ENCODE peak calls at places on chromosome 11, in eight cellular contexts. One of them, this sample, is unnamed. For H3K27me3 and H3K4me1, the result is how much of the 10 kb centered on the place peaks cover.

GRCh38 chr11:103109818-103110388 is 677 bp downstream of the DYNC2H1 start:
- DNase-seq in IMR-90: no peak
- DNase-seq in left lung: peak
- DNase-seq in aorta: peak
- DNase-seq in right atrium auricular region: no peak
- DNase-seq in neuronal stem cell: no peak
- DNase-seq in heart right ventricle: no peak
- DNase-seq in breast epithelium: peak
- DNase-seq in this sample: peak

GRCh38 chr11:12199231-12199948 is 89.0 kb downstream of the MICAL2 start:
- DNase-seq in IMR-90: no peak
- DNase-seq in left lung: no peak
- DNase-seq in aorta: no peak
- DNase-seq in right atrium auricular region: no peak
- DNase-seq in neuronal stem cell: no peak
- DNase-seq in heart right ventricle: no peak
- DNase-seq in breast epithelium: no peak
- DNase-seq in this sample: no peak

GRCh38 chr11:36075053-36075452 is 131.2 kb downstream of the LDLRAD3 start:
- DNase-seq in IMR-90: peak
- DNase-seq in left lung: no peak
- DNase-seq in aorta: no peak
- DNase-seq in right atrium auricular region: no peak
- DNase-seq in neuronal stem cell: no peak
- DNase-seq in heart right ventricle: no peak
- DNase-seq in breast epithelium: no peak
- DNase-seq in this sample: no peak

GRCh38 chr11:25211635-25212251 is 714.9 kb downstream of the LUZP2 start:
- DNase-seq in IMR-90: no peak
- DNase-seq in left lung: no peak
- DNase-seq in aorta: no peak
- DNase-seq in right atrium auricular region: no peak
- DNase-seq in neuronal stem cell: no peak
- DNase-seq in heart right ventricle: no peak
- DNase-seq in breast epithelium: no peak
- DNase-seq in this sample: no peak

GRCh38 chr11:75445315-75445953 is 12.4 kb upstream of the KLHL35 start:
- DNase-seq in IMR-90: peak
- DNase-seq in left lung: peak
- DNase-seq in aorta: peak
- DNase-seq in right atrium auricular region: peak
- DNase-seq in neuronal stem cell: peak
- DNase-seq in heart right ventricle: peak
- DNase-seq in breast epithelium: peak
- DNase-seq in this sample: peak

GRCh38 chr11:106668147-106668546 is 350.1 kb downstream of the GUCY1A2 start:
- DNase-seq in IMR-90: peak
- DNase-seq in left lung: no peak
- DNase-seq in aorta: no peak
- DNase-seq in right atrium auricular region: no peak
- DNase-seq in neuronal stem cell: no peak
- DNase-seq in heart right ventricle: no peak
- DNase-seq in breast epithelium: no peak
- DNase-seq in this sample: no peak

GRCh38 chr11:6418958-6419611 is at the start of gene APBB1:
- DNase-seq in IMR-90: peak
- DNase-seq in left lung: peak
- DNase-seq in aorta: peak
- DNase-seq in right atrium auricular region: no peak
- DNase-seq in neuronal stem cell: peak
- DNase-seq in heart right ventricle: peak
- DNase-seq in breast epithelium: peak
- DNase-seq in this sample: peak

GRCh38 chr11:13726456-13726855 is 58.0 kb downstream of the FAR1 start:
- DNase-seq in IMR-90: no peak
- DNase-seq in left lung: no peak
- DNase-seq in aorta: no peak
- DNase-seq in right atrium auricular region: no peak
- DNase-seq in neuronal stem cell: no peak
- DNase-seq in heart right ventricle: no peak
- DNase-seq in breast epithelium: no peak
- DNase-seq in this sample: no peak

GRCh38 chr11:27524155-27524554 is 17.6 kb upstream of the LIN7C start:
- DNase-seq in IMR-90: peak
- DNase-seq in left lung: no peak
- DNase-seq in aorta: no peak
- DNase-seq in right atrium auricular region: no peak
- DNase-seq in neuronal stem cell: no peak
- DNase-seq in heart right ventricle: no peak
- DNase-seq in breast epithelium: no peak
- DNase-seq in this sample: peak

GRCh38 chr11:64469288-64469687 is 110.3 kb downstream of the RPS6KA4 start:
- DNase-seq in IMR-90: no peak
- DNase-seq in left lung: no peak
- DNase-seq in aorta: no peak
- DNase-seq in right atrium auricular region: no peak
- DNase-seq in neuronal stem cell: no peak
- DNase-seq in heart right ventricle: no peak
- DNase-seq in breast epithelium: no peak
- DNase-seq in this sample: no peak

GRCh38 chr11:70192666-70193410 is 10.3 kb upstream of the FADD start:
- DNase-seq in IMR-90: no peak
- DNase-seq in left lung: peak
- DNase-seq in aorta: peak
- DNase-seq in right atrium auricular region: no peak
- DNase-seq in neuronal stem cell: no peak
- DNase-seq in heart right ventricle: peak
- DNase-seq in breast epithelium: no peak
- DNase-seq in this sample: no peak

GRCh38 chr11:63813035-63813562 is at the start of gene SPINDOC:
- DNase-seq in IMR-90: peak
- DNase-seq in left lung: peak
- DNase-seq in aorta: peak
- DNase-seq in right atrium auricular region: peak
- DNase-seq in neuronal stem cell: peak
- DNase-seq in heart right ventricle: peak
- DNase-seq in breast epithelium: peak
- DNase-seq in this sample: peak

GRCh38 chr11:134343646-134344045 is 11.9 kb downstream of the GLB1L2 start:
- DNase-seq in IMR-90: no peak
- DNase-seq in left lung: no peak
- DNase-seq in aorta: no peak
- DNase-seq in right atrium auricular region: peak
- DNase-seq in neuronal stem cell: no peak
- DNase-seq in heart right ventricle: no peak
- DNase-seq in breast epithelium: no peak
- DNase-seq in this sample: no peak

DNA sequence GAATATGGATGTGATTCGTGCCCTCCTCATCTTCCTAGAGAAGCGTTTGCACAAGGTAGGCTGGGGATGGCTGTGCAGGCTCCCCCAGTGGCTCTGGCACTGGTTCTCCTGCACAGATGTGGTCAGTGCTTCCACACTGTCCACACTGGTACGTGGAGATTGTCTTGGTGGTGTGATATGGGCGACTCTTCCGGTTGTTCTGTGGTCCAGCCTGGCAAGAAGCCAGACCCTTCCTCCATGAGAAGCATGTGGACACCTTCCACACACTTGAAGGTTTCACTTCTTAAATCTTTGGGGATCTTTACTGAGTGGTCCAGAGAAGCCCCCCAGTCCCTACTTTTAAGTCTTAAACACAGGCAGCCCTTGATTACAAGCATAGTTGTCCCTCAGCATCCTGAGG is 3.8 kb downstream of the RIC8A start:
- DNase-seq in IMR-90: no peak
- DNase-seq in left lung: no peak
- DNase-seq in aorta: no peak
- DNase-seq in right atrium auricular region: no peak
- DNase-seq in neuronal stem cell: no peak
- DNase-seq in heart right ventricle: no peak
- DNase-seq in breast epithelium: no peak
- DNase-seq in this sample: no peak
- H3K4me3 ChIP-seq in IMR-90: no peak
- H3K4me3 ChIP-seq in left lung: no peak
- H3K4me3 ChIP-seq in aorta: no peak
- H3K4me3 ChIP-seq in right atrium auricular region: no peak
- H3K4me3 ChIP-seq in neuronal stem cell: peak
- H3K4me3 ChIP-seq in heart right ventricle: no peak
- H3K4me3 ChIP-seq in breast epithelium: no peak
- H3K4me3 ChIP-seq in this sample: no peak

DNA sequence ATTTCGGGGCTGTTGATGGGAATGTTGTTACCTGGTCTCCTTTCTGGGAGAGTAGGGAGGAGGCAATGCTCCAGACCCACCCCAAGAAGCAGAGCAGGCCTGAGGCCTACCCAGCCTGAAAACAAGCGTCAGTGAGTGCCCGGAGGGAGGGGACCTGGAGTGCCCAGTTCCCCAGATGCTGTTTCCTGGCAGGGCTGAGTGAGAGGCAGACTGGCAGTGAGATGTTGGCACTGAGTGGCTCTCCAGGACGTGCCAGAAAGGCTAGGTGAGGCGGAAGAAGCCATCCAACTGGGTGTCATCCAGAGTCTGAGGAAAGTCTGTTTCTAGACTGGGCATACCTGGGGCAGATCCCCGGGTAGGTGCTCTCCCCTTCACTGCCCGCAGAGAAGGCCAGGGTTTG is 1.3 kb downstream of the POU2F3 start:
- DNase-seq in IMR-90: no peak
- DNase-seq in left lung: no peak
- DNase-seq in aorta: peak
- DNase-seq in right atrium auricular region: no peak
- DNase-seq in neuronal stem cell: no peak
- DNase-seq in heart right ventricle: no peak
- DNase-seq in breast epithelium: peak
- DNase-seq in this sample: no peak
- H3K27me3 ChIP-seq in IMR-90: half or more
- H3K27me3 ChIP-seq in left lung: under half
- H3K27me3 ChIP-seq in aorta: under half
- H3K27me3 ChIP-seq in right atrium auricular region: under half
- H3K27me3 ChIP-seq in neuronal stem cell: under half
- H3K27me3 ChIP-seq in heart right ventricle: half or more
- H3K27me3 ChIP-seq in breast epithelium: under half
- H3K27me3 ChIP-seq in this sample: half or more

GRCh38 chr11:117300301-117300700 is 9.2 kb downstream of the BACE1-AS start:
- DNase-seq in IMR-90: peak
- DNase-seq in left lung: no peak
- DNase-seq in aorta: peak
- DNase-seq in right atrium auricular region: peak
- DNase-seq in neuronal stem cell: peak
- DNase-seq in heart right ventricle: peak
- DNase-seq in breast epithelium: peak
- DNase-seq in this sample: no peak

GRCh38 chr11:117299351-117300300 is 8.5 kb downstream of the BACE1-AS start:
- DNase-seq in IMR-90: no peak
- DNase-seq in left lung: no peak
- DNase-seq in aorta: no peak
- DNase-seq in right atrium auricular region: no peak
- DNase-seq in neuronal stem cell: no peak
- DNase-seq in heart right ventricle: no peak
- DNase-seq in breast epithelium: no peak
- DNase-seq in this sample: no peak

GRCh38 chr11:117295438-117296137 is 4.4 kb downstream of the BACE1-AS start:
- DNase-seq in IMR-90: no peak
- DNase-seq in left lung: no peak
- DNase-seq in aorta: no peak
- DNase-seq in right atrium auricular region: no peak
- DNase-seq in neuronal stem cell: no peak
- DNase-seq in heart right ventricle: no peak
- DNase-seq in breast epithelium: no peak
- DNase-seq in this sample: no peak

GRCh38 chr11:117298195-117298594 is 7.0 kb downstream of the BACE1-AS start:
- DNase-seq in IMR-90: no peak
- DNase-seq in left lung: no peak
- DNase-seq in aorta: no peak
- DNase-seq in right atrium auricular region: no peak
- DNase-seq in neuronal stem cell: no peak
- DNase-seq in heart right ventricle: no peak
- DNase-seq in breast epithelium: no peak
- DNase-seq in this sample: no peak

GRCh38 chr11:117296881-117297280 is 5.7 kb downstream of the BACE1-AS start:
- DNase-seq in IMR-90: no peak
- DNase-seq in left lung: no peak
- DNase-seq in aorta: no peak
- DNase-seq in right atrium auricular region: no peak
- DNase-seq in neuronal stem cell: no peak
- DNase-seq in heart right ventricle: no peak
- DNase-seq in breast epithelium: no peak
- DNase-seq in this sample: no peak
- H3K4me1 ChIP-seq in IMR-90: under half
- H3K4me1 ChIP-seq in left lung: under half
- H3K4me1 ChIP-seq in aorta: under half
- H3K4me1 ChIP-seq in right atrium auricular region: under half
- H3K4me1 ChIP-seq in neuronal stem cell: under half
- H3K4me1 ChIP-seq in heart right ventricle: under half
- H3K4me1 ChIP-seq in breast epithelium: under half
- H3K4me1 ChIP-seq in this sample: under half

DNA sequence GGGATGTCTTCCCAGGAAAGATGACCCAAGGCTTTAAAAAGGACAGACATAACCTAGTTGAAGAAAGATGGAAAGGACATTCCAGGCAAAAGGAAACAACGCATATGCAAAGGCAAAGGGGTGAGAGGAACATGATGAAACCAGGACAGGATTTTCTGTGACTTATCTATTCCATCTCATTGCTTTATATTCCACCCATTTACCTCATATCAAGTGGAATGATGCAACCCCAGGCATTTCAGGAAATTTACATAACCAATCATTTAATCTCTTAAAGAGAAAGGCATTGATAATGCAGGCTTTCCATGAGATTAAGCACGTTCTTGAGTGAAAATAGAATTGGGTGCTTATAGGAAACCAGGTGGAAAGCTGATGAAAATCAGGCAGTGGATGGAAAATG is 13.0 kb downstream of the FZD4 start:
- DNase-seq in IMR-90: peak
- DNase-seq in left lung: no peak
- DNase-seq in aorta: no peak
- DNase-seq in right atrium auricular region: no peak
- DNase-seq in neuronal stem cell: no peak
- DNase-seq in heart right ventricle: no peak
- DNase-seq in breast epithelium: no peak
- DNase-seq in this sample: no peak
- H3K4me3 ChIP-seq in IMR-90: no peak
- H3K4me3 ChIP-seq in left lung: no peak
- H3K4me3 ChIP-seq in aorta: no peak
- H3K4me3 ChIP-seq in right atrium auricular region: no peak
- H3K4me3 ChIP-seq in neuronal stem cell: no peak
- H3K4me3 ChIP-seq in heart right ventricle: no peak
- H3K4me3 ChIP-seq in breast epithelium: no peak
- H3K4me3 ChIP-seq in this sample: no peak

DNA sequence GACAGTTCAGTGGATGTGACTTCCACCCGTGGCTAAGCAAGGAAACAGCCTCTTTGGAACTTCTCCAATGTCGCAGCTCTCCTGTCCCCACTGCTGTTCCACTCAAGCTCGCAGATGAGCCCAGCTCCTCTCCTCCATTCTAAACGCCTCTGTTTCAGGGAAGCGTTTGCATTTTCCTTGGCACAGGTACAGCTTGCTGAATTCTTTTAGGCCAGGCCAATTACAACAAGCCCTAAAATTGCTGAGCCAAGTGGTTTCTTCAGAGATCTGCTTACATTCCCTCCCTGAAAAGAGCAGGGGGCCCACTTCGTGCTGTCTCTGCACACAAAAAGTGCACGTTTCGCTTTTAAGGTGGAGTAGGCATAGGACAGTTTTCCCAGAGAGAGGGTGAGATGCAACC is 91.5 kb upstream of the BLID start:
- DNase-seq in IMR-90: peak
- DNase-seq in left lung: no peak
- DNase-seq in aorta: peak
- DNase-seq in right atrium auricular region: no peak
- DNase-seq in neuronal stem cell: no peak
- DNase-seq in heart right ventricle: peak
- DNase-seq in breast epithelium: peak
- DNase-seq in this sample: no peak
- H3K27me3 ChIP-seq in IMR-90: under half
- H3K27me3 ChIP-seq in left lung: under half
- H3K27me3 ChIP-seq in aorta: under half
- H3K27me3 ChIP-seq in right atrium auricular region: under half
- H3K27me3 ChIP-seq in neuronal stem cell: under half
- H3K27me3 ChIP-seq in heart right ventricle: under half
- H3K27me3 ChIP-seq in breast epithelium: under half
- H3K27me3 ChIP-seq in this sample: under half